ENCODE peak calls at places on chromosomes 7 and 10, in ten cellular contexts. T, R, K, C, Y, Z, X, U, F and Q are unnamed samples.
A peak's percentile ranks its signal among the peaks of the same experiment; 100 is the strongest.

GRCh38 chr10:84172435-84173356 is 905 bp upstream of the GPR15LG start:
- DNase-seq in T (no peak), R (no peak), K (no peak), C (no peak), Y (no peak), Z (no peak), X (no peak), U (no peak), F (no peak), Q (no peak)

GRCh38 chr10:74072503-74072902 is 74.6 kb downstream of the VCL start:
- DNase-seq in T (peak; percentile 65), R (peak; percentile 75), K (no peak), C (no peak), Y (no peak), Z (no peak), X (no peak), U (no peak), F (no peak), Q (no peak)

GRCh38 chr7:142626420-142627035 is 122.7 kb upstream of the PRSS1 start:
- DNase-seq in T (peak; percentile 79), R (no peak), K (peak; percentile 71), C (peak; percentile 73), Y (no peak), Z (no peak), X (peak; percentile 52), U (no peak), F (peak; percentile 27), Q (no peak)

GRCh38 chr10:48503293-48503911 is 101.5 kb downstream of the ARHGAP22 start:
- DNase-seq in T (no peak), R (no peak), K (no peak), C (peak; percentile 8), Y (no peak), Z (no peak), X (no peak), U (no peak), F (no peak), Q (no peak)

GRCh38 chr7:44970521-44971051 is 8.2 kb downstream of the MYO1G start:
- DNase-seq in T (no peak), R (no peak), K (no peak), C (peak; percentile 11), Y (no peak), Z (peak; percentile 60), X (no peak), U (no peak), F (no peak), Q (no peak)

GRCh38 chr7:41005381-41005901 is 697.4 kb downstream of the INHBA start:
- DNase-seq in T (peak; percentile 68), R (no peak), K (no peak), C (no peak), Y (no peak), Z (no peak), X (no peak), U (no peak), F (no peak), Q (peak; percentile 24)

GRCh38 chr7:117010375-117011133 is 57.3 kb downstream of the ST7 start:
- DNase-seq in T (no peak), R (no peak), K (no peak), C (no peak), Y (no peak), Z (no peak), X (no peak), U (no peak), F (no peak), Q (no peak)

GRCh38 chr7:157522954-157523353 is 186.2 kb downstream of the DNAJB6 start:
- DNase-seq in T (no peak), R (no peak), K (no peak), C (peak; percentile 11), Y (no peak), Z (peak; percentile 47), X (no peak), U (no peak), F (no peak), Q (no peak)

GRCh38 chr10:104328636-104328915 is 9.7 kb downstream of the ITPRIP start:
- DNase-seq in T (no peak), R (no peak), K (no peak), C (no peak), Y (no peak), Z (no peak), X (no peak), U (no peak), F (no peak), Q (no peak)

GRCh38 chr7:118372530-118372929 is 148.0 kb downstream of the ANKRD7 start:
- DNase-seq in T (no peak), R (no peak), K (no peak), C (no peak), Y (no peak), Z (no peak), X (no peak), U (no peak), F (no peak), Q (no peak)

DNA sequence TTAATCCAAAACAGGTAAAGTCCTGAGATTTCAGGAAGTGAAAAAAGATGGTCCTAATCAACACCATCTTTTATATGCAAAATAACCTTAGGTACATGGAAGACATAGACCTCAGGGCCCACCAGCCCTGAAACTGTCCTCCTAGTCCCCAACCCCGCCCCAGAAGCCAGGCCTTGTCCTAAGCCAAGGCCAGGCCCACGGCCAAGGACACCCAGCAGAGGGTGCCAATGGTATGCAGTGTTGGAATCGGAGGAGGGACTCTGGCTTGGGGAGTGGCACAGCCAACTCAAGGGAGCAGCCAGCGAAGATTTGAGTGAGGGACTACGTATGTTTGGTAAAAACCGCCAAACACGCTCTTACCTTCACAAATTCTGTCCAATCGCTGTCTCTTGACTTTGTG is 96.7 kb downstream of the ZRANB1 start:
- DNase-seq in T (peak; percentile 43), R (no peak), K (no peak), C (no peak), Y (peak; percentile 74), Z (peak; percentile 84), X (no peak), U (peak; percentile 60), F (no peak), Q (no peak)
- TF ChIP-seq CTCF in T (no peak), R (no peak), K (no peak), C (no peak), Y (peak; percentile 32), Z (peak; percentile 37), X (no peak), U (peak; percentile 40), F (no peak), Q (peak; percentile 16)

DNA sequence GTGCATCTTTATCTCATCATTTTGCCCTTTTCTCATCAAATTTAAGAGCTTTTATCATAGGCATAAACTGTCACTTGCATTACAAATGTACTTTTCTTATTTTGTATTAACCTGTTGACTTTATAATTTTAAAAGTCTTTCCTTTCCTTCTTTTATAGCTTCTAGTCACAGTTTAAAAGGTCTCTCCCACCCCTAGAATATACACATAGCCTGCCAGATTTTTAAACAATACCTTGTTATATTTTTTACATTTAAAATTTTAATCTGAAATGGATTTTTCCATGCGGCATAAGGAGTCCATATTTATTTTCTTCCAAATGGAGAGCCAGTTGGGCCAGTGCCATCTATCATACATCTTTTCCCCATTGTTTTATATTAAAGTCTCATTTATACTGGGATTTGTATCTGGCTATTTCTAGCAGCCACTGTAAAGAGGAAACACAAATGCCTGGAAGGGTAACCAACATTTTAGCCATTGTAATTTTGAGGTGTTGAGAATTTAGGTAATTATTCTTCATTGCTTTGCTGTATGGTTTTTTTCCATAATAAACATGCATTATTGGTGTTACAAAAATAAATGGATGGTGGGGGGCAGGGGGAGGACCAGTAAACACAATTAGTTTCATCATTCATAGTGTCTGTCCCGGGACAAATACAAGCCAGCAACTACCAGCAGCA is 92.8 kb downstream of the CCDC71L start:
- DNase-seq in T (no peak), R (no peak), K (no peak), C (no peak), Y (no peak), Z (no peak), X (no peak), U (no peak), F (no peak), Q (no peak)
- TF ChIP-seq CTCF in T (no peak), R (no peak), K (no peak), C (no peak), Y (no peak), Z (no peak), X (no peak), U (no peak), F (no peak), Q (no peak)

GRCh38 chr7:80273327-80273726 is 138.7 kb downstream of the GNAI1 start:
- DNase-seq in T (no peak), R (no peak), K (no peak), C (peak; percentile 26), Y (no peak), Z (no peak), X (no peak), U (no peak), F (no peak), Q (no peak)
- TF ChIP-seq CTCF in T (no peak), R (no peak), K (no peak), C (no peak), Y (no peak), Z (no peak), X (no peak), U (no peak), F (no peak), Q (no peak)

DNA sequence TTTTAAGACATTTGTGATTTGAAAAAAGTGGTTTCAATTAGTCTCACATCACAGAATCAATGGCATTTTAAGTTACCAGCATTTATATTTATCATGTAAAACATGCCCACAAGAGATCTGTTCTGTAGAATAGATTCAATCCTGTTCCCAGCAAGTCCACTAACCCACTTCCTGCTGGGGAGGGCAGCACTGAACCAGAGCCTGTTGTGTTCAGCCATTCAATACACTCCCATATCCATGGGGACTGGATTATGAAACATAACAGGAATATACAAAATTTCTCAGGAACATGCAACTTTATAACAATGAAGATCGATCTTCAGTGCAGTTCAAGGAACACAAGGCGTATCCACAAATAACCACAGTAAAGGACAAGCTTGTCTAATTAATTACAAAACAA is 24.4 kb upstream of the ANK3 start:
- DNase-seq in T (no peak), R (no peak), K (no peak), C (no peak), Y (no peak), Z (no peak), X (no peak), U (no peak), F (no peak), Q (no peak)
- TF ChIP-seq CTCF in T (no peak), R (no peak), K (no peak), C (no peak), Y (no peak), Z (no peak), X (no peak), U (no peak), F (no peak), Q (no peak)